ENCODE peak calls at places on chromosomes 6 and 20, in five cellular contexts. One of them, this sample, is unnamed.

GRCh38 chr6:168192195-168192900 is 113.3 kb upstream of the FRMD1 start:
- DNase-seq in A549: no peak
- DNase-seq in HCT116: no peak
- DNase-seq in GM12878: no peak
- DNase-seq in IMR-90: no peak
- DNase-seq in this sample: no peak

GRCh38 chr6:8780653-8781052 is 345.3 kb upstream of the SLC35B3 start:
- DNase-seq in A549: no peak
- DNase-seq in HCT116: no peak
- DNase-seq in GM12878: no peak
- DNase-seq in IMR-90: no peak
- DNase-seq in this sample: no peak

GRCh38 chr20:59042151-59042795 is at the start of gene PRELID3B:
- DNase-seq in A549: peak; percentile 30
- DNase-seq in HCT116: no peak
- DNase-seq in GM12878: no peak
- DNase-seq in IMR-90: no peak
- DNase-seq in this sample: peak; percentile 30

GRCh38 chr6:27091661-27092315 is 155.7 kb upstream of the PRSS16 start:
- DNase-seq in A549: peak; percentile 72
- DNase-seq in HCT116: peak; percentile 86
- DNase-seq in GM12878: peak; percentile 54
- DNase-seq in IMR-90: peak; percentile 95
- DNase-seq in this sample: peak; percentile 66

GRCh38 chr20:57161478-57162194 is 104.8 kb downstream of the BMP7 start:
- DNase-seq in A549: no peak
- DNase-seq in HCT116: no peak
- DNase-seq in GM12878: no peak
- DNase-seq in IMR-90: no peak
- DNase-seq in this sample: no peak

GRCh38 chr6:18323935-18324707 is 59.8 kb upstream of the DEK start:
- DNase-seq in A549: peak; percentile 47
- DNase-seq in HCT116: peak; percentile 35
- DNase-seq in GM12878: no peak
- DNase-seq in IMR-90: peak; percentile 61
- DNase-seq in this sample: peak; percentile 54

GRCh38 chr6:28615955-28616747 is 90.5 kb downstream of the GPX5 start:
- DNase-seq in A549: no peak
- DNase-seq in HCT116: no peak
- DNase-seq in GM12878: no peak
- DNase-seq in IMR-90: no peak
- DNase-seq in this sample: no peak

GRCh38 chr6:143108278-143108677 is 47.6 kb downstream of the AIG1 start:
- DNase-seq in A549: no peak
- DNase-seq in HCT116: no peak
- DNase-seq in GM12878: no peak
- DNase-seq in IMR-90: no peak
- DNase-seq in this sample: no peak

GRCh38 chr6:5838656-5839396 is 167.9 kb downstream of the NRN1 start:
- DNase-seq in A549: no peak
- DNase-seq in HCT116: no peak
- DNase-seq in GM12878: no peak
- DNase-seq in IMR-90: no peak
- DNase-seq in this sample: no peak

GRCh38 chr6:154555075-154555677 is 44.7 kb upstream of the CNKSR3 start:
- DNase-seq in A549: peak; percentile 22
- DNase-seq in HCT116: no peak
- DNase-seq in GM12878: no peak
- DNase-seq in IMR-90: peak; percentile 8
- DNase-seq in this sample: no peak

GRCh38 chr20:36778831-36779655 is 5.5 kb upstream of the DSN1 start:
- DNase-seq in A549: no peak
- DNase-seq in HCT116: no peak
- DNase-seq in GM12878: no peak
- DNase-seq in IMR-90: no peak
- DNase-seq in this sample: no peak

GRCh38 chr6:137909533-137909932 is 42.5 kb downstream of the TNFAIP3 start:
- DNase-seq in A549: no peak
- DNase-seq in HCT116: no peak
- DNase-seq in GM12878: no peak
- DNase-seq in IMR-90: no peak
- DNase-seq in this sample: no peak

GRCh38 chr6:137904822-137905617 is 38.0 kb downstream of the TNFAIP3 start:
- DNase-seq in A549: no peak
- DNase-seq in HCT116: no peak
- DNase-seq in GM12878: no peak
- DNase-seq in IMR-90: no peak
- DNase-seq in this sample: no peak

GRCh38 chr6:137906020-137906472 is 39.0 kb downstream of the TNFAIP3 start:
- DNase-seq in A549: no peak
- DNase-seq in HCT116: no peak
- DNase-seq in GM12878: no peak
- DNase-seq in IMR-90: no peak
- DNase-seq in this sample: no peak

GRCh38 chr6:137903933-137904821 is 37.1 kb downstream of the TNFAIP3 start:
- DNase-seq in A549: no peak
- DNase-seq in HCT116: peak; percentile 10
- DNase-seq in GM12878: no peak
- DNase-seq in IMR-90: peak; percentile 52
- DNase-seq in this sample: peak; percentile 30

GRCh38 chr6:137907170-137907569 is 40.1 kb downstream of the TNFAIP3 start:
- DNase-seq in A549: no peak
- DNase-seq in HCT116: no peak
- DNase-seq in GM12878: no peak
- DNase-seq in IMR-90: no peak
- DNase-seq in this sample: no peak
- TF ChIP-seq CEBPB in A549: no peak
- TF ChIP-seq CEBPB in HCT116: no peak
- TF ChIP-seq CEBPB in GM12878: no peak
- TF ChIP-seq CEBPB in IMR-90: no peak
- TF ChIP-seq CEBPB in this sample: no peak

GRCh38 chr6:31096215-31096614 is 16.2 kb downstream of the C6orf15 start:
- DNase-seq in A549: no peak
- DNase-seq in HCT116: no peak
- DNase-seq in GM12878: no peak
- DNase-seq in IMR-90: no peak
- DNase-seq in this sample: no peak

GRCh38 chr6:31092769-31093505 is 19.4 kb downstream of the C6orf15 start:
- DNase-seq in A549: no peak
- DNase-seq in HCT116: no peak
- DNase-seq in GM12878: no peak
- DNase-seq in IMR-90: no peak
- DNase-seq in this sample: peak; percentile 74

GRCh38 chr6:31092238-31092637 is 20.1 kb downstream of the C6orf15 start:
- DNase-seq in A549: no peak
- DNase-seq in HCT116: no peak
- DNase-seq in GM12878: no peak
- DNase-seq in IMR-90: no peak
- DNase-seq in this sample: no peak

GRCh38 chr6:31096656-31097055 is 15.7 kb downstream of the C6orf15 start:
- DNase-seq in A549: no peak
- DNase-seq in HCT116: no peak
- DNase-seq in GM12878: no peak
- DNase-seq in IMR-90: no peak
- DNase-seq in this sample: no peak

DNA sequence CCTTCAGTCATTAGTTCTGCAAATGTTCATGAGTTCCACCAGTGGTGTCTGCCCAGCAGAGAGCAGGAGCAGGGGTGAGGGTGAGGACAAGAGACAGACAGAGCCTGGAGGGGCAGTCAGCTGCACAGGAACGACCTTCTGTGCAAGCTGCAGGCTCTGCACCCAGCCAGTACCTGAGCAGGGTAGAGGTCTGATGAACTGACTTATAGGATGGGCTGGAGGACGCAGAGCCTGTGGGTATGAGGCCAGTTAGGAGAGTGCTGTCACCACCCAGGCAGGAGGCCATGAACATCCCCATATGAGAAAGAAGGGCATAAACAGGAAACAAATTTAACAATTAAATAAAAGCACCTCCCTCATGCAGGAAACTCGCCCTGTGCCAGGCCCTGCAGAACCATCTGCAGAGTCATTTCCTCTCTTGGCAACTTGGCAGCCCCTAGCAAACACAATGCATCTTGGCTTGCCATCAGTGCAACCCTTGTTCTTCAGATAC is 17.9 kb downstream of the C6orf15 start:
- DNase-seq in A549: no peak
- DNase-seq in HCT116: no peak
- DNase-seq in GM12878: no peak
- DNase-seq in IMR-90: no peak
- DNase-seq in this sample: no peak
- TF ChIP-seq CEBPB in A549: no peak
- TF ChIP-seq CEBPB in HCT116: no peak
- TF ChIP-seq CEBPB in GM12878: no peak
- TF ChIP-seq CEBPB in IMR-90: no peak
- TF ChIP-seq CEBPB in this sample: no peak

DNA sequence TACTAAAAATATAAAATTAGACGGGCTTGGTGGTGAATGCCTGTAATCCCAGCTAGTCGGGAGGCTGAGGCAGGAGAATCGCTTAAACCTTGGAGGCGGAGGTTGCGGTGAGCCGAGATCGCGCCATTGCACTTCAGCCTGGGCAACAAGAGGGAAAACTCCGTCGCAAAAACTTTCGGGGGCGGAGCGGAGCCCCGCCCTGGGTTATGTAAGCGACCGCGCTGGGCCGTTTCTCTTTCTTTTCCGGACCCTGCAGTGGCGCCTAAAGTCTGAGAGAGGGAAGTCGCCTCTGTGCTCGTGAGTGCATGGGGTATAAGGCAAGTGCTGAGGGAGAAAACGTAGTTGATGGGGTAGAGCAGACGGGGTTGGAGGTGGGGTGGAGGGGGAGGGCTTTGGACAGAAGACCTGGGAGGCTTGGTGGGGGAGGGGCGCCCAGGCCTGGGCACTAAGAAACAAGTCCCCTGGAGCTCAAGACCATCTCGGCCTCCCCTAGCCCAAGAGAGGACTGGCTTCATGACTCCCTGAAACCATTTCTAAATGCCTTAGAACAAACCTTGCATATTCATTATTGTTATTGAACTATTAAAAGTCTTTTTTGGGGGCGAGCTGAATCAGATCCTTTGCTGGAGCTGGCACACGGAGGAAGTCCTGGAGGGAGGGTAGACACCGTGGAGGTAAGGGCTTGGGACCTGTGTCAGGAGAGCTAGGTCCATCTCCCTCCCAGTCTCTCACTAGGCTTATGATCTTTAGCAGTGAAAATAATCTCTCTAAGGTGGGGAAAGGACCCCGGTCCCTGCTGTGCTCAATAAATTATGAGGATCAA is 2.7 kb upstream of the MICA start:
- DNase-seq in A549: no peak
- DNase-seq in HCT116: peak; percentile 38
- DNase-seq in GM12878: no peak
- DNase-seq in IMR-90: peak; percentile 34
- DNase-seq in this sample: peak; percentile 65
- TF ChIP-seq CEBPB in A549: no peak
- TF ChIP-seq CEBPB in HCT116: no peak
- TF ChIP-seq CEBPB in GM12878: no peak
- TF ChIP-seq CEBPB in IMR-90: no peak
- TF ChIP-seq CEBPB in this sample: peak; percentile 25

GRCh38 chr6:12450446-12450845 is 160.3 kb downstream of the EDN1 start:
- DNase-seq in A549: no peak
- DNase-seq in HCT116: no peak
- DNase-seq in GM12878: no peak
- DNase-seq in IMR-90: no peak
- DNase-seq in this sample: no peak
- TF ChIP-seq CEBPB in A549: no peak
- TF ChIP-seq CEBPB in HCT116: no peak
- TF ChIP-seq CEBPB in GM12878: no peak
- TF ChIP-seq CEBPB in IMR-90: peak; percentile 41
- TF ChIP-seq CEBPB in this sample: peak; percentile 49

DNA sequence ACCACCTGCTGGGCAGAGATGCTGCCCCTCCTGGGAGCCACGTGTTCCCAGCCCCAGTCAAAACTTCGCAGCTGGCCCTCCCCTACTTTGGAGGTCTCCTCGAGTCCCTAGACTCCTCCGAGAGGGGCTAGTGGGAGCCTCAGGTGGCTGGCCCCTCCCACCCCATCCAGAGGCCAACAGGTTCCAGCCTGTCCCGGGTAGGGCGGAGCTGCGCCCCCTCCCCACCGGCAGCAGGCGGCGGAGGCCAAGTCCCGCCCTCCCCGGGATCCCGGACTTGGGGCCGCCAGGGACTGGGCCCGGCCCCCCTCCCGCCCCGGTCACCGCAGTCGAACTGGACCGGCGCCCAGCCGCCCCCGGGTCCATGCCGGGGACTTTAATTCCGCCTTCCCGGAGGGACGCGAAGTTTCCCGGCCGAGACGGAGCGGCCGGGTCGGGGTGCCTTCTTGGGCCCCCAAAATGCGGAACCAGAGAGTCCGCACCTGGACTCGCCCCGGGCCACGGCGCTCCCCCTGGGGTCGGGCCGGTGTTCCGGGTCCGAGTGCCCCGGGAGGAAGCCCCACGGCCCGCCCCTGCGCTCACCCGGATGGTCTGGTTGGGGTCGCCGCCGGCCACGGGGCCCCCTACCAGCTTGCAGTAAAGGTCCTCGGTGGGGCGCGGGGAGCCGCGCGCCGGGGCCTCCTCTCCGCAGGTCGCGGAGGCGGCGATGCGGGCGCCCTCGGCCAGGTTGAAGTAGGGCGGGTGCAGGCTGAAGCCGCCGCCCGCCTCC is 559 bp downstream of the LAMA5 start:
- DNase-seq in A549: no peak
- DNase-seq in HCT116: no peak
- DNase-seq in GM12878: no peak
- DNase-seq in IMR-90: no peak
- DNase-seq in this sample: peak; percentile 61
- TF ChIP-seq CEBPB in A549: no peak
- TF ChIP-seq CEBPB in HCT116: no peak
- TF ChIP-seq CEBPB in GM12878: no peak
- TF ChIP-seq CEBPB in IMR-90: no peak
- TF ChIP-seq CEBPB in this sample: no peak

GRCh38 chr6:96942676-96943075 is 18.1 kb downstream of the KLHL32 start:
- DNase-seq in A549: no peak
- DNase-seq in HCT116: no peak
- DNase-seq in GM12878: no peak
- DNase-seq in IMR-90: no peak
- DNase-seq in this sample: no peak

GRCh38 chr6:96940322-96940721 is 15.8 kb downstream of the KLHL32 start:
- DNase-seq in A549: no peak
- DNase-seq in HCT116: no peak
- DNase-seq in GM12878: no peak
- DNase-seq in IMR-90: no peak
- DNase-seq in this sample: no peak

GRCh38 chr6:96943535-96943934 is 19.0 kb downstream of the KLHL32 start:
- DNase-seq in A549: no peak
- DNase-seq in HCT116: no peak
- DNase-seq in GM12878: no peak
- DNase-seq in IMR-90: no peak
- DNase-seq in this sample: no peak

GRCh38 chr6:96934087-96934486 is 9.6 kb downstream of the KLHL32 start:
- DNase-seq in A549: no peak
- DNase-seq in HCT116: no peak
- DNase-seq in GM12878: no peak
- DNase-seq in IMR-90: no peak
- DNase-seq in this sample: no peak

GRCh38 chr6:96939019-96939805 is 14.7 kb downstream of the KLHL32 start:
- DNase-seq in A549: no peak
- DNase-seq in HCT116: peak; percentile 67
- DNase-seq in GM12878: no peak
- DNase-seq in IMR-90: peak; percentile 29
- DNase-seq in this sample: no peak
- TF ChIP-seq CEBPB in A549: no peak
- TF ChIP-seq CEBPB in HCT116: no peak
- TF ChIP-seq CEBPB in GM12878: no peak
- TF ChIP-seq CEBPB in IMR-90: no peak
- TF ChIP-seq CEBPB in this sample: no peak

GRCh38 chr6:7691675-7692452 is 34.0 kb upstream of the BMP6 start:
- DNase-seq in A549: peak; percentile 90
- DNase-seq in HCT116: peak; percentile 71
- DNase-seq in GM12878: no peak
- DNase-seq in IMR-90: peak; percentile 50
- DNase-seq in this sample: peak; percentile 78
- TF ChIP-seq CEBPB in A549: no peak
- TF ChIP-seq CEBPB in HCT116: no peak
- TF ChIP-seq CEBPB in GM12878: no peak
- TF ChIP-seq CEBPB in IMR-90: no peak
- TF ChIP-seq CEBPB in this sample: no peak